ENCODE peak calls at places on chromosomes 11 and 22, in four cellular contexts. One of them, this sample, is unnamed.

GRCh38 chr11:104073950-104074349 is 37.5 kb downstream of the DDI1 start:
- DNase-seq in aorta: peak; percentile 46
- DNase-seq in left ventricle myocardium inferior: no peak
- DNase-seq in lower lobe of right lung: no peak
- DNase-seq in this sample: no peak

GRCh38 chr22:48306785-48307570 is 1520.7 kb downstream of the BRD1 start:
- DNase-seq in left ventricle myocardium inferior: no peak
- DNase-seq in aorta: no peak
- DNase-seq in lower lobe of right lung: no peak
- DNase-seq in this sample: no peak

GRCh38 chr22:37329239-37330140 is 47.2 kb downstream of the CYTH4 start:
- DNase-seq in lower lobe of right lung: no peak
- DNase-seq in left ventricle myocardium inferior: no peak
- DNase-seq in aorta: no peak
- DNase-seq in this sample: no peak

GRCh38 chr11:73308963-73309960 is 1.2 kb downstream of the ARHGEF17 start:
- DNase-seq in left ventricle myocardium inferior: peak; percentile 92
- DNase-seq in aorta: peak; percentile 96
- DNase-seq in lower lobe of right lung: peak; percentile 94
- DNase-seq in this sample: peak; percentile 95

GRCh38 chr11:69936750-69937149 is 117.5 kb upstream of the FGF3 start:
- DNase-seq in aorta: no peak
- DNase-seq in left ventricle myocardium inferior: no peak
- DNase-seq in lower lobe of right lung: no peak
- DNase-seq in this sample: no peak

GRCh38 chr11:108592591-108593213 is 866 bp downstream of the EXPH5 start:
- DNase-seq in left ventricle myocardium inferior: peak; percentile 18
- DNase-seq in aorta: peak; percentile 54
- DNase-seq in lower lobe of right lung: peak; percentile 58
- DNase-seq in this sample: peak; percentile 55

GRCh38 chr22:28146401-28147304 is 227.6 kb upstream of the PITPNB start:
- DNase-seq in lower lobe of right lung: no peak
- DNase-seq in aorta: no peak
- DNase-seq in left ventricle myocardium inferior: no peak
- DNase-seq in this sample: no peak

GRCh38 chr22:41713004-41713403 is 13.7 kb downstream of the MEI1 start:
- DNase-seq in aorta: no peak
- DNase-seq in left ventricle myocardium inferior: no peak
- DNase-seq in lower lobe of right lung: no peak
- DNase-seq in this sample: no peak

GRCh38 chr22:30742291-30743256 is 47.9 kb downstream of the OSBP2 start:
- DNase-seq in aorta: no peak
- DNase-seq in lower lobe of right lung: no peak
- DNase-seq in left ventricle myocardium inferior: no peak
- DNase-seq in this sample: no peak

GRCh38 chr22:28812491-28812890 is 12.1 kb upstream of the XBP1 start:
- DNase-seq in left ventricle myocardium inferior: no peak
- DNase-seq in lower lobe of right lung: no peak
- DNase-seq in aorta: no peak
- DNase-seq in this sample: no peak

GRCh38 chr22:37053310-37054077 is 2.0 kb downstream of the KCTD17 start:
- DNase-seq in left ventricle myocardium inferior: peak; percentile 47
- DNase-seq in lower lobe of right lung: no peak
- DNase-seq in aorta: no peak
- DNase-seq in this sample: no peak

GRCh38 chr22:45999379-45999971 is 22.5 kb upstream of the WNT7B start:
- DNase-seq in aorta: no peak
- DNase-seq in left ventricle myocardium inferior: peak; percentile 11
- DNase-seq in lower lobe of right lung: peak; percentile 39
- DNase-seq in this sample: peak; percentile 50

GRCh38 chr11:69959461-69959860 is 118.7 kb upstream of the ANO1 start:
- DNase-seq in aorta: no peak
- DNase-seq in left ventricle myocardium inferior: no peak
- DNase-seq in lower lobe of right lung: no peak
- DNase-seq in this sample: no peak

GRCh38 chr11:1879941-1880720 is 11.6 kb downstream of the PRR33 start:
- DNase-seq in aorta: peak; percentile 87
- DNase-seq in left ventricle myocardium inferior: peak; percentile 84
- DNase-seq in lower lobe of right lung: peak; percentile 47
- DNase-seq in this sample: peak; percentile 95

GRCh38 chr11:134025086-134025437 is 43.8 kb upstream of the JAM3 start:
- DNase-seq in aorta: peak; percentile 65
- DNase-seq in left ventricle myocardium inferior: peak; percentile 84
- DNase-seq in lower lobe of right lung: no peak
- DNase-seq in this sample: peak; percentile 84

DNA sequence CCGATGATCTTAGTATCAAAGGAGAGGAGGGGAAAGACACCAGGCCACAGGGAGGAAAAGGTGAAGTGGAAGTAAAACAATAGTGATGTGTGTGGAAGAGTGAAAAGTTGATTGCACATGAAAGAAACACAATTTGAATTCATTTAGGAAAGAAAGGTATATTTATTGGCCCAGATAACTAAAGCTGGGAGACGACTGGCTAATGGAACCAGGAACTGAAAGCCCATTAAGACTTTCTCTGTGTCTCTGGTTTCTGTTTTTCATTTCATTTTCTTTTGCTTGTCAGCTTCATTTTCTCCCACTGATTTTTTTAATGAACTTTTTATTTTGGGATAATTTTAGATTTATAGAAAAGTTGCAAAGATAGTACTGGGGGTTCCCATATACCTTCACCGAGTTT is 5.1 kb upstream of the DCHS1 start:
- DNase-seq in lower lobe of right lung: no peak
- DNase-seq in aorta: no peak
- DNase-seq in left ventricle myocardium inferior: no peak
- DNase-seq in this sample: no peak
- H3K9me3 ChIP-seq in lower lobe of right lung: no peaks in the 10 kb centered on the region
- H3K9me3 ChIP-seq in aorta: no peaks in the 10 kb centered on the region
- H3K9me3 ChIP-seq in left ventricle myocardium inferior: no peaks in the 10 kb centered on the region
- H3K9me3 ChIP-seq in this sample: no peaks in the 10 kb centered on the region

GRCh38 chr11:64000026-64000739 is 13.9 kb downstream of the OTUB1 start:
- DNase-seq in left ventricle myocardium inferior: peak; percentile 73
- DNase-seq in lower lobe of right lung: peak; percentile 74
- DNase-seq in aorta: peak; percentile 78
- DNase-seq in this sample: peak; percentile 72
- H3K4me3 ChIP-seq in left ventricle myocardium inferior: peak overlapping the region; percentile 59
- H3K4me3 ChIP-seq in lower lobe of right lung: peak overlapping the region; percentile 47
- H3K4me3 ChIP-seq in aorta: no peak overlapping the region
- H3K4me3 ChIP-seq in this sample: peak overlapping the region; percentile 37

DNA sequence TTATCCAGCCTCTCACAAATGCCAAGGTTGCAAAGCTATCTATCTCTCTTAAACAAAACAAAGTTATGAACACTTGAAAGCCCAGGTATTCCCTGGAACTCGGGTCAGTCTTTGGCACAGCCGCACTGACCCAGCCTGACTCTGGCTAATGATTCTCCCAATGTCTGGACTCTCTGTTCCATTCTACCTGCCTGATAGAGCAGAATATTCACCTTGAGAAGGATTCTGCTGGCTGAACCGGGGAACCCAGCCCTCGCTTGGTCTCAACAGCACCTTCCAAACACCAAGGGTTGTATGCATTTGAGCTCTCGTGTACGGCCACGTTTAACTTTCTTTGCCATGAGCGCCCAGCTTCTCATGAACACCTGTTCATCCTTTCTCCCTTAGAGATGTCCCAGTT is 116.8 kb downstream of the ZBTB16 start:
- DNase-seq in aorta: no peak
- DNase-seq in left ventricle myocardium inferior: no peak
- DNase-seq in lower lobe of right lung: no peak
- DNase-seq in this sample: peak; percentile 22
- H3K4me1 ChIP-seq in aorta: peaks cover 22% of the 10 kb centered on the region
- H3K4me1 ChIP-seq in left ventricle myocardium inferior: peaks cover 96% of the 10 kb centered on the region
- H3K4me1 ChIP-seq in lower lobe of right lung: peaks cover 95% of the 10 kb centered on the region
- H3K4me1 ChIP-seq in this sample: peaks cover 72% of the 10 kb centered on the region

GRCh38 chr22:44615146-44615545 is 86.9 kb upstream of the PRR5 start:
- DNase-seq in aorta: no peak
- DNase-seq in left ventricle myocardium inferior: no peak
- DNase-seq in lower lobe of right lung: peak; percentile 24
- DNase-seq in this sample: no peak
- H3K9me3 ChIP-seq in aorta: peaks cover 4% of the 10 kb centered on the region
- H3K9me3 ChIP-seq in left ventricle myocardium inferior: peaks cover 54% of the 10 kb centered on the region
- H3K9me3 ChIP-seq in lower lobe of right lung: peaks cover 41% of the 10 kb centered on the region
- H3K9me3 ChIP-seq in this sample: no peaks in the 10 kb centered on the region